ENCODE peak calls at places on chromosomes 12 and 14, in ten cellular contexts. One of them, this sample, is unnamed.

GRCh38 chr14:89509891-89510290 is 92.9 kb upstream of the FOXN3 start:
- DNase-seq in ovary: no peak
- DNase-seq in epithelial cell of esophagus: no peak
- DNase-seq in HepG2: no peak
- DNase-seq in osteocyte: peak
- DNase-seq in lower leg skin: no peak
- DNase-seq in colonic mucosa: no peak
- DNase-seq in fibroblast of lung: peak
- DNase-seq in CD8-positive, alpha-beta T cell: no peak
- DNase-seq in brain microvascular endothelial cell: peak
- DNase-seq in this sample: no peak

GRCh38 chr14:72420749-72421452 is 473.0 kb downstream of the DPF3 start:
- DNase-seq in ovary: peak
- DNase-seq in HepG2: peak
- DNase-seq in brain microvascular endothelial cell: peak
- DNase-seq in osteocyte: peak
- DNase-seq in CD8-positive, alpha-beta T cell: peak
- DNase-seq in lower leg skin: peak
- DNase-seq in epithelial cell of esophagus: peak
- DNase-seq in colonic mucosa: peak
- DNase-seq in fibroblast of lung: peak
- DNase-seq in this sample: peak

GRCh38 chr14:68216957-68217356 is 397.4 kb downstream of the RAD51B start:
- DNase-seq in ovary: no peak
- DNase-seq in osteocyte: no peak
- DNase-seq in lower leg skin: no peak
- DNase-seq in colonic mucosa: no peak
- DNase-seq in fibroblast of lung: no peak
- DNase-seq in epithelial cell of esophagus: no peak
- DNase-seq in brain microvascular endothelial cell: no peak
- DNase-seq in CD8-positive, alpha-beta T cell: no peak
- DNase-seq in HepG2: no peak
- DNase-seq in this sample: no peak

GRCh38 chr12:75623631-75624118 is 112.3 kb upstream of the KRR1 start:
- DNase-seq in colonic mucosa: no peak
- DNase-seq in HepG2: peak
- DNase-seq in CD8-positive, alpha-beta T cell: no peak
- DNase-seq in ovary: no peak
- DNase-seq in lower leg skin: no peak
- DNase-seq in epithelial cell of esophagus: peak
- DNase-seq in osteocyte: no peak
- DNase-seq in fibroblast of lung: peak
- DNase-seq in brain microvascular endothelial cell: peak
- DNase-seq in this sample: no peak

GRCh38 chr14:52369305-52369781 is 55.2 kb downstream of the PTGER2 start:
- DNase-seq in brain microvascular endothelial cell: no peak
- DNase-seq in lower leg skin: no peak
- DNase-seq in epithelial cell of esophagus: no peak
- DNase-seq in HepG2: no peak
- DNase-seq in CD8-positive, alpha-beta T cell: no peak
- DNase-seq in ovary: peak
- DNase-seq in fibroblast of lung: peak
- DNase-seq in colonic mucosa: no peak
- DNase-seq in osteocyte: no peak
- DNase-seq in this sample: no peak

GRCh38 chr14:50846171-50846880 is 15.4 kb upstream of the NIN start:
- DNase-seq in lower leg skin: no peak
- DNase-seq in fibroblast of lung: peak
- DNase-seq in CD8-positive, alpha-beta T cell: no peak
- DNase-seq in ovary: no peak
- DNase-seq in colonic mucosa: no peak
- DNase-seq in epithelial cell of esophagus: peak
- DNase-seq in brain microvascular endothelial cell: peak
- DNase-seq in HepG2: no peak
- DNase-seq in osteocyte: no peak
- DNase-seq in this sample: no peak

GRCh38 chr12:90023207-90023870 is 314.7 kb upstream of the ATP2B1 start:
- DNase-seq in brain microvascular endothelial cell: no peak
- DNase-seq in lower leg skin: no peak
- DNase-seq in ovary: no peak
- DNase-seq in osteocyte: no peak
- DNase-seq in epithelial cell of esophagus: no peak
- DNase-seq in CD8-positive, alpha-beta T cell: no peak
- DNase-seq in fibroblast of lung: no peak
- DNase-seq in colonic mucosa: no peak
- DNase-seq in HepG2: no peak
- DNase-seq in this sample: no peak

GRCh38 chr14:63164108-63164683 is 40.0 kb upstream of the RHOJ start:
- DNase-seq in fibroblast of lung: peak
- DNase-seq in brain microvascular endothelial cell: peak
- DNase-seq in ovary: no peak
- DNase-seq in lower leg skin: peak
- DNase-seq in epithelial cell of esophagus: no peak
- DNase-seq in osteocyte: no peak
- DNase-seq in HepG2: no peak
- DNase-seq in CD8-positive, alpha-beta T cell: no peak
- DNase-seq in colonic mucosa: no peak
- DNase-seq in this sample: no peak

GRCh38 chr12:3326850-3327780 is 163.9 kb upstream of the PRMT8 start:
- DNase-seq in brain microvascular endothelial cell: no peak
- DNase-seq in lower leg skin: no peak
- DNase-seq in colonic mucosa: no peak
- DNase-seq in epithelial cell of esophagus: no peak
- DNase-seq in HepG2: no peak
- DNase-seq in ovary: no peak
- DNase-seq in fibroblast of lung: no peak
- DNase-seq in CD8-positive, alpha-beta T cell: no peak
- DNase-seq in osteocyte: no peak
- DNase-seq in this sample: no peak

GRCh38 chr12:57456145-57456700 is 1.1 kb downstream of the INHBE start:
- DNase-seq in fibroblast of lung: peak
- DNase-seq in ovary: no peak
- DNase-seq in lower leg skin: no peak
- DNase-seq in osteocyte: no peak
- DNase-seq in epithelial cell of esophagus: peak
- DNase-seq in colonic mucosa: peak
- DNase-seq in HepG2: peak
- DNase-seq in CD8-positive, alpha-beta T cell: no peak
- DNase-seq in brain microvascular endothelial cell: no peak
- DNase-seq in this sample: no peak

GRCh38 chr14:57492859-57493258 is 798 bp downstream of the CCDC198 start:
- DNase-seq in ovary: no peak
- DNase-seq in HepG2: peak
- DNase-seq in CD8-positive, alpha-beta T cell: no peak
- DNase-seq in fibroblast of lung: peak
- DNase-seq in osteocyte: no peak
- DNase-seq in colonic mucosa: no peak
- DNase-seq in lower leg skin: no peak
- DNase-seq in brain microvascular endothelial cell: peak
- DNase-seq in epithelial cell of esophagus: peak
- DNase-seq in this sample: no peak

DNA sequence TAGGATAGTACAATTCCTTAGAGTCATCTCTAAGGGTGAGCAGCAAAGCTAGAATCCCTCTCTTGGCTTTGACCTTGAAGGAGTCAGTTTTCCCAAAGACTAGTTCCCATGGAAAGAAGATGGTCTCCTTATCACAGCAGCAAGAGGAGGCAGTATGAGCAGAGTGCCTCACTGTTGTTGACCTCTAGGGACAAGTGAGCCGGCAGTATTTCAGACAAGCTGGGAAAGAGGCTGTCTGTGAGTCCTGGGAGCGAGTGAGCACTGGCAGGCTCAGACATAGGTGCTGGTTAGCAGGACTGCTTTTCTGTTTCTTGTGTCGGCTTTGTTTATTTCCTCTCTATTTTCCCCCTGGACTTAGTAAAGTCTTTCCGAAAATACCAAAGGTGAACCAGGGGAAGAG is 60.7 kb downstream of the NTF3 start:
- DNase-seq in ovary: no peak
- DNase-seq in epithelial cell of esophagus: no peak
- DNase-seq in brain microvascular endothelial cell: no peak
- DNase-seq in fibroblast of lung: no peak
- DNase-seq in CD8-positive, alpha-beta T cell: no peak
- DNase-seq in lower leg skin: no peak
- DNase-seq in HepG2: no peak
- DNase-seq in colonic mucosa: no peak
- DNase-seq in osteocyte: no peak
- DNase-seq in this sample: no peak
- TF ChIP-seq CTCF in ovary: no peak
- TF ChIP-seq CTCF in epithelial cell of esophagus: no peak
- TF ChIP-seq CTCF in brain microvascular endothelial cell: no peak
- TF ChIP-seq CTCF in fibroblast of lung: no peak
- TF ChIP-seq CTCF in CD8-positive, alpha-beta T cell: no peak
- TF ChIP-seq CTCF in lower leg skin: no peak
- TF ChIP-seq CTCF in HepG2: no peak
- TF ChIP-seq CTCF in colonic mucosa: no peak
- TF ChIP-seq CTCF in osteocyte: no peak
- TF ChIP-seq CTCF in this sample: no peak

GRCh38 chr12:123972448-123973401 is at the start of the genes CCDC92 and ZNF664:
- DNase-seq in lower leg skin: peak
- DNase-seq in CD8-positive, alpha-beta T cell: peak
- DNase-seq in fibroblast of lung: peak
- DNase-seq in osteocyte: peak
- DNase-seq in ovary: peak
- DNase-seq in HepG2: peak
- DNase-seq in colonic mucosa: peak
- DNase-seq in epithelial cell of esophagus: peak
- DNase-seq in brain microvascular endothelial cell: peak
- DNase-seq in this sample: peak
- TF ChIP-seq CTCF in lower leg skin: no peak
- TF ChIP-seq CTCF in CD8-positive, alpha-beta T cell: no peak
- TF ChIP-seq CTCF in fibroblast of lung: no peak
- TF ChIP-seq CTCF in osteocyte: peak
- TF ChIP-seq CTCF in ovary: no peak
- TF ChIP-seq CTCF in HepG2: peak
- TF ChIP-seq CTCF in colonic mucosa: no peak
- TF ChIP-seq CTCF in epithelial cell of esophagus: no peak
- TF ChIP-seq CTCF in brain microvascular endothelial cell: peak
- TF ChIP-seq CTCF in this sample: no peak

DNA sequence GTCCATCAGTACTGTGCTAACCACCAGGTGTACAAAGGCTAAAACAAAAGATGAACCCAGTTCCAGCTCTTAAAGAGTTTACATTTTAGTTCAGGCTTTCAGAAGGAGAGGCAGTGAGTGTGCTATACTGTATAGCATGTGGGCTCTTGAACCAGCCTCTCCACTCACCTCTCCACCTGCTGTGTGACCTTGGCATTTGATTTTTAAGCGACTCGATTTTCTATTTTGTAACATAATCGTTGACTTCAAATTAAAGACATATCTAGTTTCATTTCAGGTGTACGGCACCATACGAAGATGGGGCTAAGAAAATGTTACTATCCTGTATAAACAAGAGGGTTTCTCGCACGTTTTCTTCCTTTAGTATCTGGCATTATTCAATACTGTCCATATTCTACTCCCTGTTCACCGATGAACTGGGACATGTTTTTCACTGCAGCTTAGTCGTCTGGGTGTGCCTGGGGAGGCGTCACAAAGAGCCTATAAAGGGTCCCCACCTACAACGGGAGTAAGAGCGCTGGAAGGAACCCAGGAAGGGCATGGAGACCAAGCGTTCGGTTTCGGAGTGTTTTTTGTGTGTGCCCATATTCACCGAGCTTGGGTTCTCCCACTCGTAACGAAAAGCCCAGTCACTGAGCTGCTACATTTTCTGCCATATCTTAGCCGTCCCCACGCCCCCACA is 752 bp upstream of the USP15 start:
- DNase-seq in ovary: no peak
- DNase-seq in colonic mucosa: peak
- DNase-seq in CD8-positive, alpha-beta T cell: no peak
- DNase-seq in brain microvascular endothelial cell: no peak
- DNase-seq in lower leg skin: no peak
- DNase-seq in epithelial cell of esophagus: no peak
- DNase-seq in fibroblast of lung: no peak
- DNase-seq in HepG2: peak
- DNase-seq in osteocyte: no peak
- DNase-seq in this sample: no peak
- TF ChIP-seq CTCF in ovary: no peak
- TF ChIP-seq CTCF in colonic mucosa: no peak
- TF ChIP-seq CTCF in CD8-positive, alpha-beta T cell: no peak
- TF ChIP-seq CTCF in brain microvascular endothelial cell: no peak
- TF ChIP-seq CTCF in lower leg skin: no peak
- TF ChIP-seq CTCF in epithelial cell of esophagus: peak
- TF ChIP-seq CTCF in fibroblast of lung: no peak
- TF ChIP-seq CTCF in HepG2: no peak
- TF ChIP-seq CTCF in osteocyte: no peak
- TF ChIP-seq CTCF in this sample: no peak

GRCh38 chr12:46403732-46404097 is 31.1 kb upstream of the SLC38A2 start:
- DNase-seq in lower leg skin: no peak
- DNase-seq in fibroblast of lung: no peak
- DNase-seq in brain microvascular endothelial cell: no peak
- DNase-seq in colonic mucosa: no peak
- DNase-seq in epithelial cell of esophagus: no peak
- DNase-seq in osteocyte: no peak
- DNase-seq in ovary: no peak
- DNase-seq in CD8-positive, alpha-beta T cell: no peak
- DNase-seq in HepG2: no peak
- DNase-seq in this sample: no peak

GRCh38 chr12:46402451-46402850 is 29.9 kb upstream of the SLC38A2 start:
- DNase-seq in lower leg skin: no peak
- DNase-seq in fibroblast of lung: peak
- DNase-seq in ovary: no peak
- DNase-seq in CD8-positive, alpha-beta T cell: no peak
- DNase-seq in HepG2: no peak
- DNase-seq in brain microvascular endothelial cell: no peak
- DNase-seq in osteocyte: no peak
- DNase-seq in colonic mucosa: peak
- DNase-seq in epithelial cell of esophagus: peak
- DNase-seq in this sample: no peak

GRCh38 chr12:46402861-46403731 is 30.5 kb upstream of the SLC38A2 start:
- DNase-seq in HepG2: peak
- DNase-seq in fibroblast of lung: peak
- DNase-seq in brain microvascular endothelial cell: no peak
- DNase-seq in colonic mucosa: no peak
- DNase-seq in ovary: no peak
- DNase-seq in epithelial cell of esophagus: peak
- DNase-seq in CD8-positive, alpha-beta T cell: no peak
- DNase-seq in osteocyte: no peak
- DNase-seq in lower leg skin: no peak
- DNase-seq in this sample: no peak

GRCh38 chr12:46400406-46400805 is 27.8 kb upstream of the SLC38A2 start:
- DNase-seq in osteocyte: no peak
- DNase-seq in epithelial cell of esophagus: peak
- DNase-seq in lower leg skin: no peak
- DNase-seq in CD8-positive, alpha-beta T cell: no peak
- DNase-seq in HepG2: no peak
- DNase-seq in brain microvascular endothelial cell: no peak
- DNase-seq in colonic mucosa: no peak
- DNase-seq in fibroblast of lung: peak
- DNase-seq in ovary: no peak
- DNase-seq in this sample: no peak

DNA sequence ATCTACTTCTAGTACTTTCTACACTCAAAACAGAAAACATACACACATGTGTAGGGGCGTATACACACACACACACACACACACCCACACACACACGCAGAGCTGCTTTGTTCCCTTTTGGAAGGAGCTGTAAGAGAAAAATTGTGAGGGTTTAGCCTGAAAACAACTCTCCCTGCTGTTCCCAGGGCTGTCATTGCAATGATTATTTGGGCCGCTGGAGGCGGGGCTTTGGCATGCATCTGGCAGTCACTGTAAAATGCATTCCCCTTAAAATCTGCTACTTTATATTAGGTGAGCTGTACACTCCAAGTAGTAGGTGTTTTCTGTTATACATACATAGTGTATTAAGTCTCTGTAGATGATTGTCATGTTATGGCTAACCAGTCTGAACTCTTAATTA is 29.1 kb upstream of the SLC38A2 start:
- DNase-seq in colonic mucosa: no peak
- DNase-seq in brain microvascular endothelial cell: peak
- DNase-seq in epithelial cell of esophagus: no peak
- DNase-seq in CD8-positive, alpha-beta T cell: no peak
- DNase-seq in fibroblast of lung: peak
- DNase-seq in HepG2: no peak
- DNase-seq in lower leg skin: no peak
- DNase-seq in osteocyte: no peak
- DNase-seq in ovary: peak
- DNase-seq in this sample: no peak
- TF ChIP-seq CTCF in colonic mucosa: peak
- TF ChIP-seq CTCF in brain microvascular endothelial cell: peak
- TF ChIP-seq CTCF in epithelial cell of esophagus: peak
- TF ChIP-seq CTCF in CD8-positive, alpha-beta T cell: no peak
- TF ChIP-seq CTCF in fibroblast of lung: peak
- TF ChIP-seq CTCF in HepG2: no peak
- TF ChIP-seq CTCF in lower leg skin: no peak
- TF ChIP-seq CTCF in osteocyte: no peak
- TF ChIP-seq CTCF in ovary: no peak
- TF ChIP-seq CTCF in this sample: peak

This sample was measured in lower lobe of right lung.